ENCODE peak calls at places on chromosomes 6 and 20, in eight cellular contexts. One of them, this sample, is unnamed. For H3K36me3, the result is how much of the 10 kb centered on the place peaks cover.

GRCh38 chr20:24547967-24548366 is 78.5 kb downstream of the SYNDIG1 start:
- DNase-seq in HepG2: no peak
- DNase-seq in cardiac muscle cell: no peak
- DNase-seq in GM23248: no peak
- DNase-seq in adipocyte: no peak
- DNase-seq in RWPE2: no peak
- DNase-seq in prostate gland: no peak
- DNase-seq in PC-3: no peak
- DNase-seq in this sample: no peak

GRCh38 chr6:169862464-169863148 is 111.2 kb downstream of the ERMARD start:
- DNase-seq in RWPE2: no peak
- DNase-seq in PC-3: no peak
- DNase-seq in GM23248: no peak
- DNase-seq in cardiac muscle cell: no peak
- DNase-seq in adipocyte: no peak
- DNase-seq in prostate gland: no peak
- DNase-seq in HepG2: no peak
- DNase-seq in this sample: peak

GRCh38 chr20:34794006-34794585 is 31.4 kb downstream of the NCOA6 start:
- DNase-seq in RWPE2: no peak
- DNase-seq in cardiac muscle cell: no peak
- DNase-seq in GM23248: no peak
- DNase-seq in prostate gland: no peak
- DNase-seq in adipocyte: no peak
- DNase-seq in HepG2: no peak
- DNase-seq in PC-3: no peak
- DNase-seq in this sample: no peak

GRCh38 chr20:59178983-59179595 is 15.5 kb downstream of the ZNF831 start:
- DNase-seq in adipocyte: no peak
- DNase-seq in HepG2: no peak
- DNase-seq in RWPE2: no peak
- DNase-seq in PC-3: no peak
- DNase-seq in prostate gland: no peak
- DNase-seq in GM23248: no peak
- DNase-seq in cardiac muscle cell: no peak
- DNase-seq in this sample: no peak

GRCh38 chr20:38725458-38725958 is 1.2 kb downstream of the SLC32A1 start:
- DNase-seq in prostate gland: no peak
- DNase-seq in cardiac muscle cell: no peak
- DNase-seq in PC-3: no peak
- DNase-seq in HepG2: no peak
- DNase-seq in adipocyte: no peak
- DNase-seq in GM23248: no peak
- DNase-seq in RWPE2: no peak
- DNase-seq in this sample: no peak

GRCh38 chr20:41392871-41393704 is 26.5 kb upstream of the EMILIN3 start:
- DNase-seq in GM23248: peak
- DNase-seq in RWPE2: no peak
- DNase-seq in cardiac muscle cell: peak
- DNase-seq in prostate gland: no peak
- DNase-seq in PC-3: no peak
- DNase-seq in adipocyte: no peak
- DNase-seq in HepG2: no peak
- DNase-seq in this sample: no peak

GRCh38 chr6:149170564-149171452 is 146.7 kb upstream of the TAB2 start:
- DNase-seq in cardiac muscle cell: peak
- DNase-seq in PC-3: no peak
- DNase-seq in GM23248: no peak
- DNase-seq in HepG2: no peak
- DNase-seq in prostate gland: no peak
- DNase-seq in RWPE2: no peak
- DNase-seq in adipocyte: peak
- DNase-seq in this sample: no peak

GRCh38 chr6:138724015-138724414 is 49.6 kb upstream of the CCDC28A start:
- DNase-seq in HepG2: peak
- DNase-seq in adipocyte: no peak
- DNase-seq in GM23248: no peak
- DNase-seq in PC-3: no peak
- DNase-seq in RWPE2: no peak
- DNase-seq in prostate gland: no peak
- DNase-seq in cardiac muscle cell: peak
- DNase-seq in this sample: peak

GRCh38 chr6:109197061-109197460 is 101.8 kb downstream of the CEP57L1 start:
- DNase-seq in RWPE2: no peak
- DNase-seq in adipocyte: no peak
- DNase-seq in GM23248: no peak
- DNase-seq in HepG2: no peak
- DNase-seq in prostate gland: no peak
- DNase-seq in cardiac muscle cell: no peak
- DNase-seq in PC-3: no peak
- DNase-seq in this sample: no peak

GRCh38 chr20:41168281-41169183 is 31.2 kb downstream of the PLCG1 start:
- DNase-seq in prostate gland: no peak
- DNase-seq in HepG2: no peak
- DNase-seq in RWPE2: peak
- DNase-seq in adipocyte: no peak
- DNase-seq in cardiac muscle cell: no peak
- DNase-seq in GM23248: no peak
- DNase-seq in PC-3: no peak
- DNase-seq in this sample: no peak

GRCh38 chr6:50249493-50249892 is 199.8 kb upstream of the DEFB112 start:
- DNase-seq in cardiac muscle cell: no peak
- DNase-seq in adipocyte: no peak
- DNase-seq in GM23248: no peak
- DNase-seq in RWPE2: no peak
- DNase-seq in HepG2: peak
- DNase-seq in prostate gland: no peak
- DNase-seq in PC-3: no peak
- DNase-seq in this sample: no peak

GRCh38 chr6:466564-466963 is 75.0 kb downstream of the IRF4 start:
- DNase-seq in prostate gland: no peak
- DNase-seq in HepG2: no peak
- DNase-seq in cardiac muscle cell: no peak
- DNase-seq in PC-3: no peak
- DNase-seq in GM23248: no peak
- DNase-seq in RWPE2: no peak
- DNase-seq in adipocyte: no peak
- DNase-seq in this sample: no peak

GRCh38 chr6:146851837-146852236 is 253.1 kb downstream of the ADGB start:
- DNase-seq in prostate gland: no peak
- DNase-seq in GM23248: peak
- DNase-seq in RWPE2: no peak
- DNase-seq in adipocyte: peak
- DNase-seq in PC-3: peak
- DNase-seq in cardiac muscle cell: peak
- DNase-seq in HepG2: no peak
- DNase-seq in this sample: no peak

GRCh38 chr20:63309261-63310071 is 16.5 kb downstream of the COL20A1 start:
- DNase-seq in HepG2: peak
- DNase-seq in GM23248: peak
- DNase-seq in adipocyte: peak
- DNase-seq in RWPE2: peak
- DNase-seq in cardiac muscle cell: peak
- DNase-seq in PC-3: peak
- DNase-seq in prostate gland: no peak
- DNase-seq in this sample: peak

DNA sequence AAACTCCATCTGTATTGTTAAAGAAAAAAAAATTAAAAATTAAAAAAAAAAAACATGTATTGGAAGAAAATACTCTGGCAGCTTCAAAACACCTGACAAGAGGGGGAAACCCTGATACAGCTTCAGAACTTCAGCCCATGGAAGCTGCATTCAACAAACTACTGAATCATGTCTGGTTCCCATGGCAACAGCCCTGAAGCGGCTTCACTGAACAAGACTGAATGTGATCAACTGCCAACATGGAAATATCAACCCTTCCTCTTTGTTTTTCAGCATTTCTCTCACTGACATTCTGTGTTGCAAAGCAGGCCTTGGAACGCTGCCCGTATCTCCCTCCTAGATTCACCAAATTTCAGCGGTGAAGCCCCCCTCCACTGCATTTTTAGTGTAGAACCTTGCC is 91.3 kb upstream of the SHLD1 start:
- DNase-seq in adipocyte: peak
- DNase-seq in PC-3: peak
- DNase-seq in prostate gland: peak
- DNase-seq in HepG2: peak
- DNase-seq in GM23248: peak
- DNase-seq in RWPE2: peak
- DNase-seq in cardiac muscle cell: peak
- DNase-seq in this sample: no peak
- H3K4me3 ChIP-seq in adipocyte: peak
- H3K4me3 ChIP-seq in PC-3: no peak
- H3K4me3 ChIP-seq in prostate gland: no peak
- H3K4me3 ChIP-seq in HepG2: no peak
- H3K4me3 ChIP-seq in GM23248: no peak
- H3K4me3 ChIP-seq in RWPE2: no peak
- H3K4me3 ChIP-seq in cardiac muscle cell: no peak
- H3K4me3 ChIP-seq in this sample: no peak

DNA sequence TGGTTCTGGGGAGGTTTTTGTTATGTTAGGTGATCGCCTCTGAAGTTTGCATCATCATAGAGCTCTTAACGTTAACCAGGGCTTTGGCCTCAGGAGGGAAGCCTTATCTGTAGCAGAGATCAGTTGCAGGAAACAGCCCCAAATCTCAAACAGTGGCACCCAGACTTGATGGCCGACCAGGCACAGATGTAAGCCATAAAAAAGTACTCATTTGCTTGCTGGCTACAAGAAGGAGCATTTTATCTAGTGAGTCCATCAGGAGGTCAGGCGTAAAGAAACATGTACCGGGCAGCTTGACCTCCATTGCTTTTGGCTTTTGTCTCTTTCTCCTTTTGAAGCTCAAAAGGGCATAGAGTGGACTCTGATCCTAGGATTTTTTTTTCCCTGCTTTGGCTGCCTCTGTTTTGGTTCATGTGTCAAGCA is 122.3 kb downstream of the CCDC170 start:
- DNase-seq in cardiac muscle cell: no peak
- DNase-seq in GM23248: no peak
- DNase-seq in HepG2: peak
- DNase-seq in PC-3: no peak
- DNase-seq in RWPE2: no peak
- DNase-seq in prostate gland: no peak
- DNase-seq in adipocyte: no peak
- DNase-seq in this sample: peak
- H3K36me3 ChIP-seq in cardiac muscle cell: under half
- H3K36me3 ChIP-seq in GM23248: under half
- H3K36me3 ChIP-seq in HepG2: under half
- H3K36me3 ChIP-seq in PC-3: under half
- H3K36me3 ChIP-seq in RWPE2: under half
- H3K36me3 ChIP-seq in prostate gland: under half
- H3K36me3 ChIP-seq in adipocyte: under half
- H3K36me3 ChIP-seq in this sample: under half

GRCh38 chr6:48747040-48747439 is 636.0 kb upstream of the PTCHD4 start:
- DNase-seq in prostate gland: no peak
- DNase-seq in PC-3: peak
- DNase-seq in adipocyte: peak
- DNase-seq in cardiac muscle cell: no peak
- DNase-seq in HepG2: no peak
- DNase-seq in GM23248: peak
- DNase-seq in RWPE2: no peak
- DNase-seq in this sample: no peak

GRCh38 chr6:48747471-48747870 is 636.5 kb upstream of the PTCHD4 start:
- DNase-seq in RWPE2: no peak
- DNase-seq in HepG2: no peak
- DNase-seq in prostate gland: no peak
- DNase-seq in PC-3: peak
- DNase-seq in GM23248: no peak
- DNase-seq in cardiac muscle cell: no peak
- DNase-seq in adipocyte: no peak
- DNase-seq in this sample: no peak

GRCh38 chr6:48744948-48745347 is 634.0 kb upstream of the PTCHD4 start:
- DNase-seq in GM23248: peak
- DNase-seq in adipocyte: peak
- DNase-seq in cardiac muscle cell: peak
- DNase-seq in prostate gland: no peak
- DNase-seq in HepG2: no peak
- DNase-seq in PC-3: peak
- DNase-seq in RWPE2: no peak
- DNase-seq in this sample: no peak

GRCh38 chr6:48743738-48744137 is 632.7 kb upstream of the PTCHD4 start:
- DNase-seq in PC-3: no peak
- DNase-seq in prostate gland: no peak
- DNase-seq in cardiac muscle cell: no peak
- DNase-seq in adipocyte: peak
- DNase-seq in HepG2: no peak
- DNase-seq in RWPE2: no peak
- DNase-seq in GM23248: no peak
- DNase-seq in this sample: no peak
- H3K4me3 ChIP-seq in PC-3: no peak
- H3K4me3 ChIP-seq in prostate gland: no peak
- H3K4me3 ChIP-seq in cardiac muscle cell: no peak
- H3K4me3 ChIP-seq in adipocyte: no peak
- H3K4me3 ChIP-seq in HepG2: no peak
- H3K4me3 ChIP-seq in RWPE2: no peak
- H3K4me3 ChIP-seq in GM23248: no peak
- H3K4me3 ChIP-seq in this sample: no peak

GRCh38 chr6:35425284-35425683 is 26.9 kb upstream of the FANCE start:
- DNase-seq in GM23248: peak
- DNase-seq in cardiac muscle cell: peak
- DNase-seq in PC-3: peak
- DNase-seq in adipocyte: peak
- DNase-seq in RWPE2: no peak
- DNase-seq in HepG2: no peak
- DNase-seq in prostate gland: no peak
- DNase-seq in this sample: no peak

GRCh38 chr6:35428421-35429149 is 23.6 kb upstream of the FANCE start:
- DNase-seq in PC-3: peak
- DNase-seq in GM23248: peak
- DNase-seq in adipocyte: peak
- DNase-seq in prostate gland: no peak
- DNase-seq in cardiac muscle cell: no peak
- DNase-seq in RWPE2: no peak
- DNase-seq in HepG2: peak
- DNase-seq in this sample: no peak

GRCh38 chr6:35427435-35427834 is 24.7 kb upstream of the FANCE start:
- DNase-seq in prostate gland: no peak
- DNase-seq in GM23248: no peak
- DNase-seq in cardiac muscle cell: no peak
- DNase-seq in RWPE2: no peak
- DNase-seq in PC-3: no peak
- DNase-seq in adipocyte: no peak
- DNase-seq in HepG2: no peak
- DNase-seq in this sample: no peak

GRCh38 chr6:35427851-35428321 is 24.3 kb upstream of the FANCE start:
- DNase-seq in HepG2: no peak
- DNase-seq in prostate gland: no peak
- DNase-seq in adipocyte: peak
- DNase-seq in cardiac muscle cell: peak
- DNase-seq in GM23248: peak
- DNase-seq in RWPE2: no peak
- DNase-seq in PC-3: peak
- DNase-seq in this sample: peak

DNA sequence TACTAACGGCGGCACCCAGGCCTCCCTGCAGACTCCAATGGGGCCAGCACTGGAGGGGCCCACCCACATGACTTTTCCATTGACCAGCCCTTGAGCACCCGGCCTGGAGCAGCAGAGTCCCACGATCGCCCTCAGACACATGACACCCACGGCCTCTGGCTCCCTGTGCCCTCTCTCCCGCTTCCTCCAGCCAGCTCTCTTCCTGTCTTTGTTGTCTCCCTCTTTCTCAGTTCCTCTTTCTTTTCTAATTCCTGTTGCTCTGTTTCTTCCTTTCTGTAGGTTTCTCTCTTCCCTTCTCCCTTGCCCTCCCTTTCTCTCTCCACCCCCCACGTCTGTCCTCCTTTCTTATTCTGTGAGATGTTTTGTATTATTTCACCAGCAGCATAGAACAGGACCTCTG is 26.1 kb upstream of the FANCE start:
- DNase-seq in PC-3: no peak
- DNase-seq in HepG2: no peak
- DNase-seq in adipocyte: no peak
- DNase-seq in cardiac muscle cell: no peak
- DNase-seq in prostate gland: no peak
- DNase-seq in RWPE2: no peak
- DNase-seq in GM23248: no peak
- DNase-seq in this sample: peak
- H3K36me3 ChIP-seq in PC-3: under half
- H3K36me3 ChIP-seq in HepG2: under half
- H3K36me3 ChIP-seq in adipocyte: under half
- H3K36me3 ChIP-seq in cardiac muscle cell: under half
- H3K36me3 ChIP-seq in prostate gland: under half
- H3K36me3 ChIP-seq in RWPE2: half or more
- H3K36me3 ChIP-seq in GM23248: under half
- H3K36me3 ChIP-seq in this sample: under half

This sample was measured in H7.